ENCODE peak calls at places on chromosome 2, in six cellular contexts. One of them, this sample, is unnamed.

GRCh38 chr2:134919360-134920210 is 963 bp downstream of the CCNT2 start:
- DNase-seq in NCI-H82: no peak
- DNase-seq in HT1080: peak
- DNase-seq in nucleus accumbens: no peak
- DNase-seq in NCI-H1436: peak
- DNase-seq in right atrium auricular region: peak
- DNase-seq in this sample: peak

GRCh38 chr2:72137498-72138010 is 10.1 kb downstream of the CYP26B1 start:
- DNase-seq in right atrium auricular region: no peak
- DNase-seq in nucleus accumbens: peak
- DNase-seq in HT1080: peak
- DNase-seq in NCI-H82: peak
- DNase-seq in NCI-H1436: peak
- DNase-seq in this sample: no peak

GRCh38 chr2:222693837-222694236 is 22.4 kb downstream of the MOGAT1 start:
- DNase-seq in HT1080: peak
- DNase-seq in nucleus accumbens: no peak
- DNase-seq in right atrium auricular region: no peak
- DNase-seq in NCI-H1436: no peak
- DNase-seq in NCI-H82: peak
- DNase-seq in this sample: no peak

GRCh38 chr2:105330681-105331375 is 1.3 kb upstream of the TGFBRAP1 start:
- DNase-seq in NCI-H82: peak
- DNase-seq in nucleus accumbens: no peak
- DNase-seq in NCI-H1436: no peak
- DNase-seq in HT1080: no peak
- DNase-seq in right atrium auricular region: no peak
- DNase-seq in this sample: no peak

GRCh38 chr2:54480025-54480424 is 23.9 kb downstream of the SPTBN1 start:
- DNase-seq in NCI-H1436: no peak
- DNase-seq in right atrium auricular region: no peak
- DNase-seq in nucleus accumbens: no peak
- DNase-seq in HT1080: no peak
- DNase-seq in NCI-H82: no peak
- DNase-seq in this sample: no peak

GRCh38 chr2:162732946-162733698 is 105.4 kb downstream of the KCNH7 start:
- DNase-seq in nucleus accumbens: no peak
- DNase-seq in NCI-H82: peak
- DNase-seq in NCI-H1436: peak
- DNase-seq in right atrium auricular region: no peak
- DNase-seq in HT1080: peak
- DNase-seq in this sample: no peak

GRCh38 chr2:84694088-84694622 is 177.9 kb downstream of the DNAH6 start:
- DNase-seq in HT1080: no peak
- DNase-seq in NCI-H1436: no peak
- DNase-seq in nucleus accumbens: no peak
- DNase-seq in right atrium auricular region: no peak
- DNase-seq in NCI-H82: no peak
- DNase-seq in this sample: no peak

GRCh38 chr2:200767111-200767885 is 44.4 kb upstream of the BZW1 start:
- DNase-seq in NCI-H82: no peak
- DNase-seq in nucleus accumbens: no peak
- DNase-seq in NCI-H1436: no peak
- DNase-seq in HT1080: no peak
- DNase-seq in right atrium auricular region: no peak
- DNase-seq in this sample: no peak

GRCh38 chr2:96897491-96898134 is 27.7 kb upstream of the SEMA4C start:
- DNase-seq in NCI-H82: no peak
- DNase-seq in HT1080: no peak
- DNase-seq in NCI-H1436: no peak
- DNase-seq in right atrium auricular region: no peak
- DNase-seq in nucleus accumbens: no peak
- DNase-seq in this sample: no peak